ENCODE peak calls at places on chromosomes 12 and 14, in four cellular contexts. I, Y, A and T are unnamed samples.

GRCh38 chr12:124938066-124938465 is 23.6 kb upstream of the UBC start:
- DNase-seq in I (no peak), A (no peak), Y (peak; percentile 42), T (no peak)

GRCh38 chr12:108750471-108751402 is 19.4 kb upstream of the CORO1C start:
- DNase-seq in Y (no peak), I (no peak), A (no peak), T (no peak)

GRCh38 chr12:54016478-54016964 is 7.7 kb downstream of the HOXC8 start:
- DNase-seq in I (peak; percentile 23), Y (peak; percentile 81), A (no peak), T (peak; percentile 95)

GRCh38 chr12:6336859-6337744 is 4.8 kb downstream of the TNFRSF1A start:
- DNase-seq in Y (no peak), I (no peak), A (no peak), T (no peak)

GRCh38 chr12:91577586-91578539 is 395.2 kb upstream of the DCN start:
- DNase-seq in A (no peak), I (peak; percentile 65), Y (peak; percentile 73), T (no peak)

GRCh38 chr14:52063107-52063506 is 5.8 kb downstream of the NID2 start:
- DNase-seq in A (no peak), I (no peak), Y (no peak), T (no peak)

GRCh38 chr14:104166698-104167097 is 28.3 kb downstream of the KIF26A start:
- DNase-seq in Y (no peak), A (no peak), I (no peak), T (no peak)

GRCh38 chr12:110739894-110740293 is 2.8 kb downstream of the PPP1CC start:
- DNase-seq in I (no peak), Y (no peak), A (no peak), T (no peak)

GRCh38 chr14:105913221-105913620 is 386.8 kb downstream of the TMEM121 start:
- DNase-seq in A (peak; percentile 2), Y (no peak), I (no peak), T (no peak)

GRCh38 chr12:15168279-15168678 is 52.9 kb downstream of the RERG start:
- DNase-seq in Y (no peak), I (no peak), A (no peak), T (no peak)

GRCh38 chr12:15050664-15051063 is 77.8 kb downstream of the PDE6H start:
- DNase-seq in I (no peak), A (no peak), Y (no peak), T (no peak)

GRCh38 chr14:99524804-99525698 is 43.8 kb downstream of the CCNK start:
- DNase-seq in A (peak; percentile 10), Y (peak; percentile 75), I (peak; percentile 66), T (peak; percentile 37)

GRCh38 chr12:116390656-116391335 is 113.3 kb upstream of the MED13L start:
- DNase-seq in Y (no peak), I (no peak), A (no peak), T (peak; percentile 22)

GRCh38 chr14:58082011-58082410 is 70.0 kb downstream of the ARMH4 start:
- DNase-seq in Y (no peak), I (peak; percentile 15), A (no peak), T (no peak)

GRCh38 chr12:120252071-120252906 is 13.2 kb downstream of the PXN start:
- DNase-seq in Y (no peak), A (no peak), I (no peak), T (no peak)

GRCh38 chr14:91218041-91218440 is 26.5 kb downstream of the GPR68 start:
- DNase-seq in A (no peak), I (no peak), Y (no peak), T (no peak)

GRCh38 chr12:31510034-31510433 is 80.9 kb downstream of the DENND5B start:
- DNase-seq in Y (no peak), I (no peak), A (no peak), T (no peak)

GRCh38 chr12:29041621-29042020 is 107.5 kb upstream of the FAR2 start:
- DNase-seq in A (no peak), Y (no peak), I (peak; percentile 84), T (no peak)

GRCh38 chr12:99381992-99382391 is 265.6 kb upstream of the GARIN6 start:
- DNase-seq in A (no peak), I (no peak), Y (no peak), T (no peak)

GRCh38 chr12:132199101-132199500 is 54.8 kb downstream of the NOC4L start:
- DNase-seq in I (no peak), Y (no peak), A (no peak), T (no peak)

GRCh38 chr12:48631071-48631470 is 51.0 kb downstream of the KANSL2 start:
- DNase-seq in A (no peak), Y (no peak), I (no peak), T (peak; percentile 2)

GRCh38 chr14:103316723-103317122 is 17.3 kb upstream of the EIF5 start:
- DNase-seq in Y (no peak), A (no peak), I (no peak), T (no peak)

GRCh38 chr12:89040146-89040964 is 311.9 kb downstream of the DUSP6 start:
- DNase-seq in I (no peak), Y (no peak), A (no peak), T (no peak)

GRCh38 chr14:68939893-68940613 is 39.0 kb downstream of the ACTN1 start:
- DNase-seq in I (peak; percentile 98), Y (peak; percentile 31), A (peak; percentile 58), T (no peak)

GRCh38 chr14:50347521-50347920 is 35.4 kb downstream of the DMAC2L start:
- DNase-seq in Y (no peak), I (peak; percentile 66), A (no peak), T (no peak)

GRCh38 chr14:90003526-90004312 is 48.0 kb downstream of the TDP1 start:
- DNase-seq in Y (no peak), I (no peak), A (no peak), T (no peak)